ENCODE peak calls at places on chromosomes 2 and 18, in ten cellular contexts. I is activated CD8-positive, alpha-beta T cell treated with anti-CD3 and anti-CD28 coated beads, Interleukin-2, amount 10 ng/mL, durations not matched to agents 7 days and 5 days; A is T-helper 1 cell; Y is heart left ventricle; R is progenitor cell of endocrine pancreas; W is MG63; G is SHP77 treated with DMSO at 0.1 percent for 48 hours; E is mesothelial cell of epicardium; D is LHCN-M2; B is naive B cell. C is an unnamed sample.

GRCh38 chr2:227759411-227760113 is 13.9 kb downstream of the SCYGR8 start:
- DNase-seq in E (no peak), B (no peak), A (no peak), W (no peak), R (peak), D (no peak), I (no peak), Y (no peak), G (no peak), C (no peak)

GRCh38 chr2:153059338-153060052 is 341.1 kb downstream of the ARL6IP6 start:
- DNase-seq in R (no peak), I (no peak), D (peak), G (no peak), B (no peak), Y (no peak), W (no peak), A (no peak), E (no peak), C (no peak)

GRCh38 chr2:239937866-239938640 is 87.1 kb downstream of the NDUFA10 start:
- DNase-seq in W (no peak), Y (peak), B (no peak), I (no peak), G (no peak), E (no peak), D (no peak), A (no peak), R (no peak), C (no peak)

GRCh38 chr2:86078801-86079545 is 26.7 kb downstream of the POLR1A start:
- DNase-seq in E (no peak), B (peak), D (peak), Y (no peak), W (no peak), R (no peak), A (no peak), G (peak), I (peak), C (no peak)

GRCh38 chr2:150729495-150729955 is 242.1 kb upstream of the RND3 start:
- DNase-seq in R (no peak), Y (no peak), I (no peak), D (peak), B (no peak), G (no peak), A (no peak), E (no peak), W (peak), C (no peak)

GRCh38 chr18:2188258-2188657 is 383.0 kb downstream of the METTL4 start:
- DNase-seq in B (no peak), G (no peak), Y (no peak), E (no peak), D (no peak), R (no peak), W (no peak), A (no peak), I (no peak), C (no peak)

GRCh38 chr2:43508209-43508608 is 87.6 kb downstream of the THADA start:
- DNase-seq in D (no peak), A (no peak), B (no peak), G (no peak), R (no peak), Y (no peak), E (no peak), I (no peak), W (no peak), C (no peak)

GRCh38 chr2:165794520-165794882 is 454 bp upstream of the GALNT3 start:
- DNase-seq in R (no peak), I (peak), D (peak), E (peak), A (peak), Y (peak), G (no peak), W (peak), B (peak), C (peak)

GRCh38 chr18:27996792-27997191 is 180.1 kb downstream of the CDH2 start:
- DNase-seq in R (no peak), A (no peak), G (no peak), Y (no peak), E (no peak), W (no peak), B (no peak), D (peak), I (no peak), C (no peak)

GRCh38 chr18:79531386-79531785 is 135.7 kb downstream of the NFATC1 start:
- DNase-seq in R (no peak), W (no peak), Y (no peak), D (no peak), E (no peak), G (no peak), A (no peak), I (no peak), B (no peak), C (no peak)

GRCh38 chr2:224638338-224638823 is 53.2 kb upstream of the CUL3 start:
- DNase-seq in D (no peak), A (no peak), I (no peak), G (no peak), E (no peak), B (peak), W (no peak), R (no peak), Y (no peak), C (peak)

GRCh38 chr2:230691005-230691647 is 21.5 kb upstream of the CAB39 start:
- DNase-seq in E (no peak), B (no peak), R (no peak), I (no peak), D (peak), A (no peak), G (no peak), W (peak), Y (no peak), C (no peak)

GRCh38 chr18:74836296-74837139 is 238.8 kb downstream of the ZNF407 start:
- DNase-seq in D (peak), G (peak), B (no peak), I (no peak), A (no peak), W (peak), Y (peak), R (no peak), E (no peak), C (no peak)

GRCh38 chr2:25380023-25380422 is 38.3 kb upstream of the DNMT3A start:
- DNase-seq in E (no peak), G (no peak), A (no peak), Y (no peak), D (no peak), I (no peak), W (no peak), R (no peak), B (no peak), C (no peak)

GRCh38 chr2:215409331-215410127 is 26.3 kb downstream of the FN1 start:
- DNase-seq in G (no peak), Y (no peak), E (no peak), W (no peak), A (no peak), R (no peak), I (no peak), D (peak), B (no peak), C (no peak)

GRCh38 chr2:152418688-152419087 is 83.7 kb downstream of the FMNL2 start:
- DNase-seq in A (no peak), E (no peak), D (peak), I (no peak), W (no peak), Y (peak), B (no peak), R (no peak), G (no peak), C (no peak)

GRCh38 chr2:29065479-29065847 is 8.9 kb downstream of the PCARE start:
- DNase-seq in Y (no peak), I (no peak), D (no peak), B (no peak), G (no peak), E (peak), W (no peak), A (no peak), R (no peak), C (no peak)

GRCh38 chr2:238136820-238137537 is 1.5 kb upstream of the KLHL30 start:
- DNase-seq in W (peak), R (no peak), A (no peak), Y (no peak), B (no peak), E (no peak), I (no peak), G (no peak), D (peak), C (no peak)

GRCh38 chr18:62616331-62616805 is 93.5 kb downstream of the ZCCHC2 start:
- DNase-seq in G (no peak), I (no peak), B (no peak), D (no peak), A (no peak), W (peak), Y (peak), R (no peak), E (no peak), C (no peak)

GRCh38 chr2:105081006-105081701 is 43.3 kb downstream of the MRPS9 start:
- DNase-seq in E (no peak), I (no peak), R (no peak), B (no peak), W (no peak), Y (no peak), A (no peak), D (peak), G (no peak), C (no peak)

GRCh38 chr2:11387100-11387390 is 42.6 kb upstream of the ROCK2 start:
- DNase-seq in W (no peak), R (no peak), D (no peak), G (no peak), E (no peak), A (no peak), Y (no peak), B (no peak), I (no peak), C (no peak)

GRCh38 chr2:133641497-133641896 is 73.2 kb upstream of the NCKAP5 start:
- DNase-seq in I (no peak), B (no peak), W (no peak), Y (peak), A (no peak), G (no peak), E (no peak), R (no peak), D (peak), C (no peak)

GRCh38 chr2:150491430-150491829 is 4.0 kb upstream of the RND3 start:
- DNase-seq in R (no peak), G (no peak), Y (no peak), A (no peak), E (no peak), W (no peak), B (no peak), I (no peak), D (no peak), C (no peak)

GRCh38 chr2:29053680-29054400 is 20.5 kb downstream of the PCARE start:
- DNase-seq in E (no peak), W (no peak), R (no peak), D (no peak), A (no peak), I (no peak), Y (no peak), B (no peak), G (no peak), C (no peak)

C was measured in germinal center.